ENCODE peak calls at places on chromosomes 16 and 17, in eight cellular contexts. Y is breast epithelium, O is AG10803, F is NB4, U is astrocyte of the spinal cord, B is cardiac fibroblast, J is RWPE1, Q is fibroblast of pulmonary artery. I is an unnamed sample.

GRCh38 chr16:8867483-8868271 is 1.1 kb downstream of the CARHSP1 start:
- DNase-seq in Q (no peak), Y (no peak), B (no peak), O (no peak), J (no peak), F (peak; percentile 49), U (peak; percentile 37), I (no peak)

GRCh38 chr16:22402191-22402590 is 27.8 kb upstream of the CDR2 start:
- DNase-seq in U (no peak), J (peak; percentile 36), O (no peak), B (no peak), F (no peak), Q (no peak), Y (no peak), I (peak; percentile 66)

GRCh38 chr16:5206331-5206990 is 108.9 kb upstream of the EEF2KMT start:
- DNase-seq in Q (no peak), F (no peak), Y (no peak), J (no peak), U (no peak), B (no peak), O (no peak), I (no peak)

GRCh38 chr17:2347805-2348685 is 10.7 kb downstream of the SGSM2 start:
- DNase-seq in B (peak; percentile 75), F (no peak), O (peak; percentile 89), Q (peak; percentile 66), U (peak; percentile 71), J (peak; percentile 67), Y (peak; percentile 85), I (peak; percentile 75)

GRCh38 chr16:47713225-47713595 is 252.1 kb downstream of the PHKB start:
- DNase-seq in Q (peak; percentile 81), J (peak; percentile 52), U (peak; percentile 85), F (peak; percentile 75), B (peak; percentile 67), Y (no peak), O (peak; percentile 51), I (peak; percentile 90)

GRCh38 chr16:2827831-2828520 is 2.1 kb upstream of the ZG16B start:
- DNase-seq in O (no peak), F (no peak), J (no peak), Y (peak; percentile 49), Q (no peak), U (no peak), B (no peak), I (no peak)

GRCh38 chr17:8735336-8735939 is 9.2 kb downstream of the CCDC42 start:
- DNase-seq in J (no peak), Y (no peak), B (no peak), Q (no peak), O (no peak), U (no peak), F (no peak), I (no peak)

GRCh38 chr17:33121756-33122155 is 130.1 kb downstream of the SPACA3 start:
- DNase-seq in B (no peak), F (no peak), J (no peak), O (no peak), Q (no peak), U (no peak), Y (no peak), I (no peak)

GRCh38 chr17:44924107-44924544 is 8.8 kb upstream of the GFAP start:
- DNase-seq in Y (peak; percentile 33), F (no peak), J (no peak), O (no peak), B (no peak), Q (no peak), U (no peak), I (no peak)

GRCh38 chr16:25155553-25156460 is 44.3 kb downstream of the LCMT1 start:
- DNase-seq in J (no peak), U (peak; percentile 25), B (peak; percentile 26), Q (no peak), Y (no peak), F (no peak), O (no peak), I (no peak)

GRCh38 chr17:81553616-81554181 is 1.5 kb upstream of the FAAP100 start:
- DNase-seq in Q (peak; percentile 96), J (peak; percentile 85), O (peak; percentile 95), F (peak; percentile 67), B (peak; percentile 93), U (peak; percentile 94), Y (no peak), I (peak; percentile 89)

GRCh38 chr17:81508639-81509047 is 4.0 kb downstream of the ACTG1 start:
- DNase-seq in F (no peak), Y (no peak), O (peak; percentile 73), B (peak; percentile 76), U (peak; percentile 49), J (no peak), Q (peak; percentile 67), I (peak; percentile 76)

GRCh38 chr16:68790130-68790761 is 53.1 kb upstream of the TANGO6 start:
- DNase-seq in Y (no peak), J (peak; percentile 79), F (peak; percentile 72), O (peak; percentile 84), Q (peak; percentile 82), B (peak; percentile 91), U (peak; percentile 88), I (peak; percentile 93)

GRCh38 chr17:60167095-60167741 is 17.4 kb downstream of the CA4 start:
- DNase-seq in U (no peak), J (no peak), O (no peak), B (no peak), F (no peak), Q (no peak), Y (no peak), I (peak; percentile 12)

GRCh38 chr16:73011926-73012325 is 36.0 kb downstream of the ZFHX3 start:
- DNase-seq in U (no peak), J (no peak), Q (no peak), Y (no peak), F (no peak), O (no peak), B (no peak), I (no peak)

GRCh38 chr17:79607941-79608728 is 2.7 kb downstream of the RBFOX3 start:
- DNase-seq in J (peak; percentile 38), O (no peak), U (no peak), Y (no peak), F (peak; percentile 54), Q (peak; percentile 25), B (peak; percentile 21), I (no peak)

GRCh38 chr17:6177941-6178694 is 107.9 kb downstream of the WSCD1 start:
- DNase-seq in Q (no peak), Y (no peak), O (no peak), J (no peak), U (no peak), B (no peak), F (peak; percentile 3), I (no peak)

GRCh38 chr17:74274060-74274702 is at the start of gene DNAI2:
- DNase-seq in J (no peak), F (peak; percentile 23), Y (no peak), Q (no peak), B (no peak), U (no peak), O (no peak), I (no peak)

GRCh38 chr17:51164911-51165679 is 1.1 kb upstream of the NME2 start:
- DNase-seq in B (no peak), O (no peak), F (peak; percentile 36), Q (no peak), Y (no peak), J (no peak), U (no peak), I (no peak)

GRCh38 chr17:42784361-42784760 is 4.0 kb downstream of the WNK4 start:
- DNase-seq in Q (no peak), J (no peak), Y (no peak), O (no peak), U (no peak), F (peak; percentile 51), B (no peak), I (no peak)

GRCh38 chr16:89919535-89920406 is 1.1 kb downstream of the MC1R start:
- DNase-seq in Y (no peak), J (no peak), O (no peak), Q (no peak), B (no peak), U (no peak), F (peak; percentile 33), I (no peak)

GRCh38 chr17:13302983-13303382 is 285.2 kb upstream of the ELAC2 start:
- DNase-seq in B (no peak), U (no peak), Q (no peak), F (no peak), J (no peak), Y (no peak), O (no peak), I (no peak)
- TF ChIP-seq CTCF in B (no peak), U (no peak), Q (no peak), F (no peak), J (no peak), Y (no peak), O (no peak), I (no peak)

GRCh38 chr17:20611314-20611713 is 31.8 kb downstream of the CDRT15L2 start:
- DNase-seq in F (no peak), B (no peak), Y (no peak), Q (no peak), O (no peak), J (no peak), U (no peak), I (no peak)
- TF ChIP-seq CTCF in F (no peak), B (no peak), Y (no peak), Q (no peak), O (no peak), J (no peak), U (no peak), I (no peak)

DNA sequence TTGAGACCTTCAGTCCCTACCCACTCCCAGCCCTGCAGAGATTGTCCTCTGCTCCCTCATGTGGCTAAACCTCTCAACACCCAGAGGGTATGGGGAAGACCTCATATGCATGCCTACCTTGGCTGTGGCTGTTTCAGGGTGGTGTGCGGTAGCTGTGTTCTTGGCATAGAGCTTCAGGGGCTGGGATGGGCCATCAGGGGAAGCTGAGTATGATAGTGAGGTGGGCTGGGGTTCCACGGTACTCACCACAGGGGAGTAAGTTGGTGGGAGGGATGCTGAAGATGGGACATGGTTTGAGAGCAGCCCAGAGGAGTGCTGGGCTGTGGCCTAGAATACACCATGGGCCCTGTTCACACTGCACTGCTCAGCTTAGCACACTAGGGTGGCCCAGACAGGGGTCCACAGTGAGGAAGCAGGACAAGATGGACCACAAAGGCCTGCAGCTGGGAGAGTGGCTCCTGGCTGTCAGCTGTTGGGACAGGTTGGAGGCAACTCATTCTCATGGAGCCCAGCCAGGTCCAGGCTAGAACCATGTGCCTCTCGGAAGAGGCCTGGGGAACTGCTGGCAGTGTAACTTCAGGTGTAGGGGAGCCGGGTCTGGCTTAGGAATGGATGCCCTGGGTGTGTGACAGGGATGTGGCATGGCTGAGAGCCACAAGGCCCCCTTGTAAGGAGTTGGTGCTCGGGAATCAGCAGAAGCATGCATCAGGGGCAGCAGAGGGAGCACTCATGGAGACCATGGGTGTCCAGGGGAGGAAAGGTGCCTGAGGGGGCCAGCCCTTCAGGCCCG is 3.1 kb downstream of the MFAP4 start:
- DNase-seq in U (no peak), O (peak; percentile 53), Q (no peak), F (no peak), J (no peak), B (no peak), Y (no peak), I (no peak)
- TF ChIP-seq CTCF in U (no peak), O (no peak), Q (no peak), F (no peak), J (no peak), B (no peak), Y (no peak), I (no peak)

DNA sequence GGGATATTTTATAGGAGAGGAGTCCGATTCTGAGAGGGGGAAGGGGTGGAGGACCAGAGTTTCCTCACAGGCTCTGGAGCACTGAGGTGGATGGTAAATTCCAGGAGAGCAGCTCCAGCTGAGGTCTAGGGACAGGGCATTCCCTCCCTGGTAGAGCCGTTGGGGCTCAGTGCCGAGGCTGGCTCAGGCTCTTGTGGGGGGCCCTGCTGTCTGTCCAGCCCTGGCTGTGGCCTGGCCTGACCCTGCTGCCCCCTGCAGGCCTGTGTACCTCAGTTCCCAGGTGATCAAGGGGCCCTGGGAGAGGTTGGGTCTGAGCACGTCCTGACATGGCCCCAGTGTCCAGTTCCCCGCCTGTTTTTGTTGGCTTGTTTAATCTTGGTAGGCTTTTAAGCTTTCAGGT is 16.8 kb downstream of the ZNF750 start:
- DNase-seq in O (no peak), B (no peak), F (no peak), Y (no peak), J (peak; percentile 10), Q (no peak), U (no peak), I (no peak)
- TF ChIP-seq CTCF in O (no peak), B (peak; percentile 27), F (peak; percentile 10), Y (no peak), J (no peak), Q (peak; percentile 8), U (peak; percentile 25), I (peak; percentile 14)